ENCODE peak calls at places on chromosomes 3 and 15, in five cellular contexts. One of them, this sample, is unnamed.
A peak's percentile ranks its signal among the peaks of the same experiment; 100 is the strongest.

GRCh38 chr15:63015618-63016017 is 26.9 kb upstream of the TPM1 start:
- DNase-seq in cardiac muscle cell: peak; percentile 66
- DNase-seq in colonic mucosa: no peak
- DNase-seq in GM23248: peak; percentile 89
- DNase-seq in fibroblast of lung: peak; percentile 80
- DNase-seq in this sample: no peak

GRCh38 chr3:6585360-6585759 is 275.6 kb upstream of the GRM7 start:
- DNase-seq in cardiac muscle cell: no peak
- DNase-seq in colonic mucosa: no peak
- DNase-seq in GM23248: no peak
- DNase-seq in fibroblast of lung: no peak
- DNase-seq in this sample: no peak

GRCh38 chr3:170728181-170728580 is 141.8 kb downstream of the RPL22L1 start:
- DNase-seq in cardiac muscle cell: no peak
- DNase-seq in colonic mucosa: no peak
- DNase-seq in GM23248: no peak
- DNase-seq in fibroblast of lung: no peak
- DNase-seq in this sample: no peak

GRCh38 chr3:105402287-105402801 is 35.6 kb downstream of the ALCAM start:
- DNase-seq in cardiac muscle cell: no peak
- DNase-seq in colonic mucosa: no peak
- DNase-seq in GM23248: peak; percentile 31
- DNase-seq in fibroblast of lung: no peak
- DNase-seq in this sample: no peak

GRCh38 chr3:171532294-171532693 is 72.1 kb upstream of the TNIK start:
- DNase-seq in cardiac muscle cell: no peak
- DNase-seq in colonic mucosa: no peak
- DNase-seq in GM23248: no peak
- DNase-seq in fibroblast of lung: no peak
- DNase-seq in this sample: no peak

GRCh38 chr3:142857056-142857455 is 31.8 kb downstream of the PCOLCE2 start:
- DNase-seq in cardiac muscle cell: no peak
- DNase-seq in colonic mucosa: no peak
- DNase-seq in GM23248: peak; percentile 22
- DNase-seq in fibroblast of lung: no peak
- DNase-seq in this sample: peak; percentile 58

GRCh38 chr15:76206325-76206976 is 104.8 kb downstream of the ETFA start:
- DNase-seq in cardiac muscle cell: peak; percentile 86
- DNase-seq in colonic mucosa: peak; percentile 49
- DNase-seq in GM23248: no peak
- DNase-seq in fibroblast of lung: peak; percentile 70
- DNase-seq in this sample: peak; percentile 96

GRCh38 chr3:161395115-161395514 is 23.8 kb upstream of the SPTSSB start:
- DNase-seq in cardiac muscle cell: no peak
- DNase-seq in colonic mucosa: no peak
- DNase-seq in GM23248: no peak
- DNase-seq in fibroblast of lung: no peak
- DNase-seq in this sample: no peak

GRCh38 chr15:83268147-83268546 is 16.3 kb downstream of the BNC1 start:
- DNase-seq in cardiac muscle cell: no peak
- DNase-seq in colonic mucosa: no peak
- DNase-seq in GM23248: no peak
- DNase-seq in fibroblast of lung: no peak
- DNase-seq in this sample: no peak

GRCh38 chr15:56732135-56732880 is 1.0 kb downstream of the ZNF280D start:
- DNase-seq in cardiac muscle cell: peak; percentile 79
- DNase-seq in colonic mucosa: peak; percentile 27
- DNase-seq in GM23248: peak; percentile 82
- DNase-seq in fibroblast of lung: peak; percentile 29
- DNase-seq in this sample: no peak

GRCh38 chr3:37864904-37865303 is 3.2 kb downstream of the CTDSPL start:
- DNase-seq in cardiac muscle cell: no peak
- DNase-seq in colonic mucosa: peak; percentile 49
- DNase-seq in GM23248: no peak
- DNase-seq in fibroblast of lung: no peak
- DNase-seq in this sample: no peak

GRCh38 chr3:43852066-43852465 is 161.3 kb downstream of the ABHD5 start:
- DNase-seq in cardiac muscle cell: no peak
- DNase-seq in colonic mucosa: no peak
- DNase-seq in GM23248: peak; percentile 63
- DNase-seq in fibroblast of lung: peak; percentile 19
- DNase-seq in this sample: no peak

GRCh38 chr15:44726568-44727461 is 9.5 kb upstream of the TRIM69 start:
- DNase-seq in cardiac muscle cell: peak; percentile 95
- DNase-seq in colonic mucosa: peak; percentile 78
- DNase-seq in GM23248: peak; percentile 95
- DNase-seq in fibroblast of lung: peak; percentile 93
- DNase-seq in this sample: peak; percentile 49

GRCh38 chr15:38490231-38490630 is 36.3 kb downstream of the FAM98B start:
- DNase-seq in cardiac muscle cell: no peak
- DNase-seq in colonic mucosa: no peak
- DNase-seq in GM23248: peak; percentile 56
- DNase-seq in fibroblast of lung: peak; percentile 6
- DNase-seq in this sample: no peak

GRCh38 chr3:165643433-165643824 is 193.8 kb downstream of the BCHE start:
- DNase-seq in cardiac muscle cell: peak; percentile 26
- DNase-seq in colonic mucosa: no peak
- DNase-seq in GM23248: peak; percentile 45
- DNase-seq in fibroblast of lung: peak; percentile 53
- DNase-seq in this sample: no peak

GRCh38 chr3:187264051-187264450 is 27.5 kb downstream of the MASP1 start:
- DNase-seq in cardiac muscle cell: peak; percentile 65
- DNase-seq in colonic mucosa: no peak
- DNase-seq in GM23248: peak; percentile 82
- DNase-seq in fibroblast of lung: peak; percentile 79
- DNase-seq in this sample: no peak

GRCh38 chr15:72450805-72451204 is 23.3 kb upstream of the ARIH1 start:
- DNase-seq in cardiac muscle cell: no peak
- DNase-seq in colonic mucosa: no peak
- DNase-seq in GM23248: no peak
- DNase-seq in fibroblast of lung: no peak
- DNase-seq in this sample: no peak

GRCh38 chr15:58574612-58575011 is 142.8 kb downstream of the LIPC start:
- DNase-seq in cardiac muscle cell: no peak
- DNase-seq in colonic mucosa: peak; percentile 78
- DNase-seq in GM23248: no peak
- DNase-seq in fibroblast of lung: no peak
- DNase-seq in this sample: no peak

GRCh38 chr15:85443593-85444328 is 63.4 kb downstream of the AKAP13 start:
- DNase-seq in cardiac muscle cell: peak; percentile 52
- DNase-seq in colonic mucosa: peak; percentile 31
- DNase-seq in GM23248: peak; percentile 10
- DNase-seq in fibroblast of lung: peak; percentile 27
- DNase-seq in this sample: no peak

GRCh38 chr3:157405457-157405856 is 31.2 kb upstream of the PTX3 start:
- DNase-seq in cardiac muscle cell: peak; percentile 72
- DNase-seq in colonic mucosa: no peak
- DNase-seq in GM23248: peak; percentile 40
- DNase-seq in fibroblast of lung: peak; percentile 47
- DNase-seq in this sample: no peak

GRCh38 chr15:62110000-62110851 is 43.4 kb downstream of the C2CD4A start:
- DNase-seq in cardiac muscle cell: peak; percentile 54
- DNase-seq in colonic mucosa: no peak
- DNase-seq in GM23248: peak; percentile 89
- DNase-seq in fibroblast of lung: peak; percentile 54
- DNase-seq in this sample: no peak

GRCh38 chr3:119834754-119835365 is 53.0 kb downstream of the NR1I2 start:
- DNase-seq in cardiac muscle cell: no peak
- DNase-seq in colonic mucosa: no peak
- DNase-seq in GM23248: no peak
- DNase-seq in fibroblast of lung: no peak
- DNase-seq in this sample: no peak

GRCh38 chr15:90354986-90355385 is 2.9 kb downstream of the ZNF774 start:
- DNase-seq in cardiac muscle cell: no peak
- DNase-seq in colonic mucosa: no peak
- DNase-seq in GM23248: no peak
- DNase-seq in fibroblast of lung: no peak
- DNase-seq in this sample: no peak

GRCh38 chr3:8638994-8639393 is 5.6 kb downstream of the SSUH2 start:
- DNase-seq in cardiac muscle cell: no peak
- DNase-seq in colonic mucosa: no peak
- DNase-seq in GM23248: no peak
- DNase-seq in fibroblast of lung: no peak
- DNase-seq in this sample: no peak

GRCh38 chr3:181417748-181418147 is 294.0 kb upstream of the SOX2 start:
- DNase-seq in cardiac muscle cell: no peak
- DNase-seq in colonic mucosa: no peak
- DNase-seq in GM23248: peak; percentile 6
- DNase-seq in fibroblast of lung: no peak
- DNase-seq in this sample: no peak

GRCh38 chr3:53312832-53313231 is 34.5 kb downstream of the DCP1A start:
- DNase-seq in cardiac muscle cell: no peak
- DNase-seq in colonic mucosa: no peak
- DNase-seq in GM23248: no peak
- DNase-seq in fibroblast of lung: no peak
- DNase-seq in this sample: no peak
- H3K4me3 ChIP-seq in cardiac muscle cell: no peak overlapping the region
- H3K4me3 ChIP-seq in colonic mucosa: no peak overlapping the region
- H3K4me3 ChIP-seq in GM23248: no peak overlapping the region
- H3K4me3 ChIP-seq in fibroblast of lung: no peak overlapping the region
- H3K4me3 ChIP-seq in this sample: no peak overlapping the region

DNA sequence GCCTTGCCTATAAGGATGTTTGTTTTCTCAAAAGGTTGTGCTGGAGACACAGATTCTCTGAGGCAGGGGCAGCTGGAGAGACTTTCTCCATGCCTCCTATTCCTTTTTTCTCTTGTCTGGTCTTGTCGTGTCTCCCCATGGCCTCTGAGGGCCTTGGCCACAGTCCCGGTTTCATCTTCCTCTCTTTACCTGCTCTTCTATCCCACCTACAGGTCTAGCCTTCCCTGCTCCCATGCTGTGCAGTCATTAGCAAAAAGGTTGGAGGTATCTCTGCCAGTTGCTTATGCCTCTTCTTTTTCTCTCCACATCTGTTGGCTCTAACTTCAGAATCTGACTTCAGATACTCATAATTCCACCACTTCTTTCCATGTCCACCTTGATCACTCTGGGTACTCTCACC is 191.1 kb downstream of the IL20RB start:
- DNase-seq in cardiac muscle cell: no peak
- DNase-seq in colonic mucosa: no peak
- DNase-seq in GM23248: no peak
- DNase-seq in fibroblast of lung: no peak
- DNase-seq in this sample: no peak
- H3K4me1 ChIP-seq in cardiac muscle cell: no peaks in the 10 kb centered on the region
- H3K4me1 ChIP-seq in colonic mucosa: no peaks in the 10 kb centered on the region
- H3K4me1 ChIP-seq in GM23248: no peaks in the 10 kb centered on the region
- H3K4me1 ChIP-seq in fibroblast of lung: no peaks in the 10 kb centered on the region
- H3K4me1 ChIP-seq in this sample: no peaks in the 10 kb centered on the region

GRCh38 chr3:23781871-23782270 is 23.9 kb upstream of the UBE2E1 start:
- DNase-seq in cardiac muscle cell: no peak
- DNase-seq in colonic mucosa: no peak
- DNase-seq in GM23248: no peak
- DNase-seq in fibroblast of lung: no peak
- DNase-seq in this sample: no peak

GRCh38 chr3:23785097-23785645 is 20.6 kb upstream of the UBE2E1 start:
- DNase-seq in cardiac muscle cell: no peak
- DNase-seq in colonic mucosa: no peak
- DNase-seq in GM23248: no peak
- DNase-seq in fibroblast of lung: peak; percentile 74
- DNase-seq in this sample: no peak

GRCh38 chr3:23791678-23792077 is 14.1 kb upstream of the UBE2E1 start:
- DNase-seq in cardiac muscle cell: no peak
- DNase-seq in colonic mucosa: no peak
- DNase-seq in GM23248: no peak
- DNase-seq in fibroblast of lung: no peak
- DNase-seq in this sample: no peak

DNA sequence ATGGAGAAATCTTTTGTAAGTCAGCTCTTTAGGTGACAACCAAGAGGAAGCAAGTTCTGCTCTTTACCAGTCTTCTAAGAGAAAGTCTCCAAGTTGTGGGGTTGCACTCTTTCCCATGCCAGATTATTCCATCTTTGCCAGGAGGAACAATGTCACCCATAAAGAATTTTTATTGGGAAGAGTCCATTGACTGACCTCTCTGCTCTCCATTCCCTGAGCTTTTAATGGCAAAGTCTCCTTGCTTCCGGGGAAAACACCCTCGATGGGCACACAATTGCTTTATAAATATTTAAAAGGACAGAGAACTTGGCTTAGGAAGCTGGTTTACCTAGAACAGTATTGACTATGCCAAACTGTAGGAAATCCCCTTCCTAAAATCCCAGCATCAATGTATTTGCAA is 19.9 kb upstream of the UBE2E1 start:
- DNase-seq in cardiac muscle cell: no peak
- DNase-seq in colonic mucosa: no peak
- DNase-seq in GM23248: no peak
- DNase-seq in fibroblast of lung: no peak
- DNase-seq in this sample: no peak
- H3K4me3 ChIP-seq in cardiac muscle cell: no peak overlapping the region
- H3K4me3 ChIP-seq in colonic mucosa: no peak overlapping the region
- H3K4me3 ChIP-seq in GM23248: no peak overlapping the region
- H3K4me3 ChIP-seq in fibroblast of lung: no peak overlapping the region
- H3K4me3 ChIP-seq in this sample: no peak overlapping the region

GRCh38 chr3:52058111-52058510 is 1.7 kb upstream of the DUSP7 start:
- DNase-seq in cardiac muscle cell: no peak
- DNase-seq in colonic mucosa: no peak
- DNase-seq in GM23248: peak; percentile 51
- DNase-seq in fibroblast of lung: no peak
- DNase-seq in this sample: no peak

GRCh38 chr3:52059781-52060180 is 3.4 kb upstream of the DUSP7 start:
- DNase-seq in cardiac muscle cell: no peak
- DNase-seq in colonic mucosa: no peak
- DNase-seq in GM23248: no peak
- DNase-seq in fibroblast of lung: no peak
- DNase-seq in this sample: no peak

GRCh38 chr3:52062499-52062898 is 6.1 kb upstream of the DUSP7 start:
- DNase-seq in cardiac muscle cell: peak; percentile 83
- DNase-seq in colonic mucosa: no peak
- DNase-seq in GM23248: peak; percentile 97
- DNase-seq in fibroblast of lung: peak; percentile 79
- DNase-seq in this sample: no peak

GRCh38 chr3:52063026-52063723 is 6.8 kb upstream of the DUSP7 start:
- DNase-seq in cardiac muscle cell: no peak
- DNase-seq in colonic mucosa: no peak
- DNase-seq in GM23248: no peak
- DNase-seq in fibroblast of lung: no peak
- DNase-seq in this sample: no peak

DNA sequence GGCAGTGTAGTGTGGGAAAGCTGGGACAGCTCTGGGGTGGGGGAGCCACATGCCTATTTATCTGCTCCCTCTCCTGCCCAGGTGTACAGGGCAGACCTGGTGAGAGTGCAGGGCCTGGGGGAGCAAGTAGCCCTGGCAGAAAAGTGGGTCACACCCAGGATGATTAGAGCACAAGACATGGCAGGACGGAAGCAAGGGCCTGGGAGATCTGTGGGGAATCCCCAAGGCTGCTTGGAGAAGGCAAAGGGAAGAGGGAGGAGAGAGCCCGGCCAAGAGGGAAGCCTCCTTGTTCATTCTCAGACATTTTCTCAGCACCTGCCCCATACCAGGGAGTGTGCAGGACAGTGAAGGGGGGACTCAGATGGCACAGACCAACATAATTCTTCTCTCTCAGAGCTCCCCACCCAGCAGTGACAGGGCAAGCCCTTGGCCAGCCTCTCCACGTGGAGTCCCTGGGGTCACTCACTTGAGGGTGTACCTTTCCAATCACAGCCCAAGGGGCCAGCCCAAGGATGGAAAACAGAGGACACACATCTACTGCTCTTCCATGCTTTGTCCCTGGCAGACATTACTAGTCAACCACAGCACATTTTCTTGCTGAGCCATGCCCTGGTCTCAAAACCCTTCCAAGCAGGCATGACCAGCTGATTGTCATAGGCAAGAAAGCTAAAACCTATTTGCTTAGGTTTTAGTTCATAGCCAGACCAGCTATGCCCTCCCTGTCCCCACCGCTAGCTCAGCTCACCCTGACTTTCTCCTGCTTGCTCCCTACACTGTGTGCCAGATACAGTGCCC is 4.9 kb upstream of the DUSP7 start:
- DNase-seq in cardiac muscle cell: no peak
- DNase-seq in colonic mucosa: no peak
- DNase-seq in GM23248: peak; percentile 33
- DNase-seq in fibroblast of lung: no peak
- DNase-seq in this sample: peak; percentile 40
- H3K4me1 ChIP-seq in cardiac muscle cell: peaks cover 6% of the 10 kb centered on the region
- H3K4me1 ChIP-seq in colonic mucosa: no peaks in the 10 kb centered on the region
- H3K4me1 ChIP-seq in GM23248: peaks cover 9% of the 10 kb centered on the region
- H3K4me1 ChIP-seq in fibroblast of lung: peaks cover 12% of the 10 kb centered on the region
- H3K4me1 ChIP-seq in this sample: peaks cover 34% of the 10 kb centered on the region

This sample was measured in stomach.